ENCODE peak calls at places on chromosome 6, in four cellular contexts. One of them, this sample, is unnamed.

GRCh38 chr6:30322527-30323501 is 3.9 kb upstream of the TRIM39 start:
- DNase-seq in stimulated activated naive CD8-positive, alpha-beta T cell treated with anti-CD3 and anti-CD28 coated beads, Interleukin-15, Interleukin-2, amounts not matched to agents 100 U/mL and 50 U/mL, for 24 hours: no peak
- DNase-seq in T-helper 1 cell: no peak
- DNase-seq in KG1: no peak
- DNase-seq in this sample: no peak

GRCh38 chr6:130752292-130752691 is 74.9 kb upstream of the SMLR1 start:
- DNase-seq in stimulated activated naive CD8-positive, alpha-beta T cell treated with anti-CD3 and anti-CD28 coated beads, Interleukin-15, Interleukin-2, amounts not matched to agents 100 U/mL and 50 U/mL, for 24 hours: no peak
- DNase-seq in T-helper 1 cell: no peak
- DNase-seq in KG1: no peak
- DNase-seq in this sample: no peak

GRCh38 chr6:91633374-91634184 is 1046.7 kb upstream of the MAP3K7 start:
- DNase-seq in stimulated activated naive CD8-positive, alpha-beta T cell treated with anti-CD3 and anti-CD28 coated beads, Interleukin-15, Interleukin-2, amounts not matched to agents 100 U/mL and 50 U/mL, for 24 hours: no peak
- DNase-seq in T-helper 1 cell: no peak
- DNase-seq in KG1: no peak
- DNase-seq in this sample: no peak

GRCh38 chr6:50520862-50521261 is 192.5 kb upstream of the TFAP2D start:
- DNase-seq in stimulated activated naive CD8-positive, alpha-beta T cell treated with anti-CD3 and anti-CD28 coated beads, Interleukin-15, Interleukin-2, amounts not matched to agents 100 U/mL and 50 U/mL, for 24 hours: no peak
- DNase-seq in T-helper 1 cell: no peak
- DNase-seq in KG1: no peak
- DNase-seq in this sample: no peak

GRCh38 chr6:16338577-16339262 is 100.3 kb downstream of the GMPR start:
- DNase-seq in stimulated activated naive CD8-positive, alpha-beta T cell treated with anti-CD3 and anti-CD28 coated beads, Interleukin-15, Interleukin-2, amounts not matched to agents 100 U/mL and 50 U/mL, for 24 hours: no peak
- DNase-seq in T-helper 1 cell: no peak
- DNase-seq in KG1: no peak
- DNase-seq in this sample: peak

GRCh38 chr6:137271245-137272183 is 52.3 kb upstream of the IFNGR1 start:
- DNase-seq in stimulated activated naive CD8-positive, alpha-beta T cell treated with anti-CD3 and anti-CD28 coated beads, Interleukin-15, Interleukin-2, amounts not matched to agents 100 U/mL and 50 U/mL, for 24 hours: no peak
- DNase-seq in T-helper 1 cell: peak
- DNase-seq in KG1: no peak
- DNase-seq in this sample: no peak

GRCh38 chr6:28758046-28758817 is 165.6 kb downstream of the TRIM27 start:
- DNase-seq in stimulated activated naive CD8-positive, alpha-beta T cell treated with anti-CD3 and anti-CD28 coated beads, Interleukin-15, Interleukin-2, amounts not matched to agents 100 U/mL and 50 U/mL, for 24 hours: peak
- DNase-seq in T-helper 1 cell: no peak
- DNase-seq in KG1: no peak
- DNase-seq in this sample: no peak

GRCh38 chr6:116015983-116016382 is 44.7 kb downstream of the FRK start:
- DNase-seq in stimulated activated naive CD8-positive, alpha-beta T cell treated with anti-CD3 and anti-CD28 coated beads, Interleukin-15, Interleukin-2, amounts not matched to agents 100 U/mL and 50 U/mL, for 24 hours: no peak
- DNase-seq in T-helper 1 cell: no peak
- DNase-seq in KG1: no peak
- DNase-seq in this sample: no peak

GRCh38 chr6:23414204-23414501 is 711.9 kb upstream of the NRSN1 start:
- DNase-seq in stimulated activated naive CD8-positive, alpha-beta T cell treated with anti-CD3 and anti-CD28 coated beads, Interleukin-15, Interleukin-2, amounts not matched to agents 100 U/mL and 50 U/mL, for 24 hours: no peak
- DNase-seq in T-helper 1 cell: no peak
- DNase-seq in KG1: peak
- DNase-seq in this sample: no peak

GRCh38 chr6:14638932-14639875 is 521.6 kb downstream of the CD83 start:
- DNase-seq in stimulated activated naive CD8-positive, alpha-beta T cell treated with anti-CD3 and anti-CD28 coated beads, Interleukin-15, Interleukin-2, amounts not matched to agents 100 U/mL and 50 U/mL, for 24 hours: no peak
- DNase-seq in T-helper 1 cell: no peak
- DNase-seq in KG1: no peak
- DNase-seq in this sample: no peak